ENCODE peak calls at places on chromosomes 6 and 20, in ten cellular contexts. N, A, P, H, E, C, O, Q, I and Z are unnamed samples.

GRCh38 chr20:18773566-18773965 is 40.0 kb upstream of the SCP2D1 start:
- DNase-seq in C (no peak), P (no peak), I (no peak), H (no peak), O (no peak), Q (no peak), E (no peak), N (no peak), A (no peak), Z (no peak)

GRCh38 chr20:6562111-6562510 is 205.4 kb upstream of the BMP2 start:
- DNase-seq in E (no peak), H (no peak), A (peak), O (no peak), Q (no peak), N (peak), P (no peak), C (no peak), I (no peak), Z (no peak)

GRCh38 chr6:76416821-76417605 is 344.6 kb upstream of the IMPG1 start:
- DNase-seq in C (no peak), P (no peak), N (no peak), E (no peak), H (no peak), A (no peak), I (no peak), O (no peak), Q (no peak), Z (no peak)

GRCh38 chr6:168347615-168348014 is 28.0 kb upstream of the DACT2 start:
- DNase-seq in C (no peak), Q (no peak), N (no peak), A (no peak), E (no peak), O (no peak), I (no peak), P (no peak), H (no peak), Z (no peak)

GRCh38 chr6:21664263-21665081 is 70.9 kb downstream of the SOX4 start:
- DNase-seq in I (peak), N (no peak), H (no peak), E (peak), P (peak), A (no peak), Q (peak), C (no peak), O (peak), Z (no peak)

GRCh38 chr20:8667306-8667705 is 401.6 kb upstream of the PLCB4 start:
- DNase-seq in O (peak), H (no peak), Q (peak), E (no peak), A (no peak), C (no peak), I (no peak), P (no peak), N (no peak), Z (no peak)

GRCh38 chr6:31086788-31087440 is 25.5 kb downstream of the C6orf15 start:
- DNase-seq in N (peak), P (no peak), A (peak), O (no peak), I (no peak), E (no peak), H (no peak), Q (no peak), C (no peak), Z (no peak)

GRCh38 chr20:7361321-7361720 is 578.9 kb downstream of the HAO1 start:
- DNase-seq in O (no peak), A (no peak), E (no peak), Q (no peak), H (no peak), C (no peak), N (no peak), I (no peak), P (no peak), Z (no peak)

GRCh38 chr6:43009124-43009523 is 4.6 kb downstream of the MEA1 start:
- DNase-seq in P (peak), I (no peak), Q (peak), O (peak), H (no peak), C (no peak), N (peak), E (no peak), A (peak), Z (peak)

GRCh38 chr6:23650676-23651075 is 475.3 kb upstream of the NRSN1 start:
- DNase-seq in C (peak), I (no peak), N (no peak), Q (no peak), O (no peak), P (no peak), A (no peak), H (no peak), E (no peak), Z (no peak)

GRCh38 chr6:31663961-31664789 is 622 bp downstream of the GPANK1 start:
- DNase-seq in N (peak), H (no peak), P (no peak), O (peak), C (no peak), A (peak), I (no peak), E (peak), Q (no peak), Z (no peak)

GRCh38 chr6:64930664-64931063 is 776.4 kb downstream of the EYS start:
- DNase-seq in O (no peak), P (no peak), E (no peak), H (no peak), C (no peak), Q (no peak), A (no peak), N (no peak), I (no peak), Z (no peak)

GRCh38 chr6:31529329-31530150 is 778 bp downstream of the MCCD1 start:
- DNase-seq in A (no peak), I (no peak), O (no peak), C (no peak), P (no peak), H (no peak), E (no peak), N (no peak), Q (no peak), Z (no peak)

GRCh38 chr6:144349690-144350132 is 64.6 kb downstream of the UTRN start:
- DNase-seq in A (peak), O (no peak), I (no peak), P (no peak), Q (no peak), C (no peak), E (no peak), N (peak), H (no peak), Z (peak)

GRCh38 chr6:166032366-166033171 is 135.1 kb downstream of the TBXT start:
- DNase-seq in O (peak), N (peak), A (peak), H (no peak), I (no peak), Q (peak), P (no peak), E (peak), C (no peak), Z (no peak)

GRCh38 chr6:150534514-150534913 is 65.2 kb upstream of the PLEKHG1 start:
- DNase-seq in C (no peak), P (no peak), Q (no peak), N (no peak), I (no peak), H (no peak), A (no peak), O (no peak), E (no peak), Z (no peak)

GRCh38 chr20:40991181-40991889 is 37.3 kb upstream of the TOP1 start:
- DNase-seq in N (no peak), E (no peak), P (no peak), H (peak), I (peak), A (no peak), C (no peak), O (no peak), Q (no peak), Z (peak)

GRCh38 chr6:53469163-53469562 is 75.7 kb downstream of the GCLC start:
- DNase-seq in N (no peak), H (no peak), Q (no peak), O (no peak), E (no peak), P (no peak), C (no peak), I (no peak), A (no peak), Z (no peak)

GRCh38 chr6:111660531-111660930 is 54.9 kb upstream of the TRAF3IP2 start:
- DNase-seq in Q (no peak), E (no peak), A (no peak), N (no peak), H (no peak), O (no peak), I (no peak), C (no peak), P (no peak), Z (no peak)

GRCh38 chr6:129635396-129636164 is 74.4 kb downstream of the ARHGAP18 start:
- DNase-seq in H (no peak), N (peak), A (no peak), C (no peak), Q (no peak), O (no peak), E (no peak), I (no peak), P (no peak), Z (no peak)

GRCh38 chr20:19497064-19497463 is 261.0 kb upstream of the RIN2 start:
- DNase-seq in P (no peak), A (peak), Q (no peak), I (no peak), H (no peak), E (no peak), O (no peak), N (no peak), C (no peak), Z (no peak)

GRCh38 chr6:119986934-119987549 is 637.5 kb upstream of the MAN1A1 start:
- DNase-seq in A (no peak), E (no peak), H (no peak), Q (no peak), C (no peak), O (no peak), P (no peak), N (no peak), I (no peak), Z (no peak)